ENCODE peak calls at places on chromosomes 2 and 18, in five cellular contexts. U is heart left ventricle, D is stomach, C is vagina, W is spleen. O is an unnamed sample.

GRCh38 chr2:201403904-201404303 is 46.8 kb upstream of the FLACC1 start:
- DNase-seq in C (no peak), D (no peak), W (no peak), U (no peak), O (no peak)

GRCh38 chr2:15666776-15667578 is 75.3 kb downstream of the DDX1 start:
- DNase-seq in C (no peak), U (no peak), D (no peak), W (no peak), O (no peak)

GRCh38 chr2:240568678-240569522 is 616 bp downstream of the RNPEPL1 start:
- DNase-seq in U (peak), D (peak), C (no peak), W (peak), O (peak)

GRCh38 chr2:216743781-216744180 is 48.4 kb upstream of the IGFBP5 start:
- DNase-seq in W (no peak), C (no peak), D (no peak), U (no peak), O (no peak)

GRCh38 chr2:174072069-174072468 is 106.9 kb upstream of the SP3 start:
- DNase-seq in D (no peak), W (no peak), U (no peak), C (no peak), O (no peak)

GRCh38 chr2:231666171-231667095 is 41.9 kb upstream of the PTMA start:
- DNase-seq in U (peak), D (peak), W (peak), C (no peak), O (peak)

GRCh38 chr2:149152597-149152996 is 114.1 kb downstream of the LYPD6B start:
- DNase-seq in U (no peak), D (no peak), C (no peak), W (no peak), O (no peak)

GRCh38 chr18:78837766-78838165 is 141.9 kb upstream of the SALL3 start:
- DNase-seq in W (no peak), C (peak), U (no peak), D (no peak), O (no peak)

GRCh38 chr18:41933778-41934177 is 21.3 kb upstream of the PIK3C3 start:
- DNase-seq in U (no peak), C (no peak), W (no peak), D (no peak), O (no peak)

GRCh38 chr2:175807031-175807873 is 194.8 kb downstream of the LNPK start:
- DNase-seq in D (no peak), W (no peak), C (no peak), U (no peak), O (no peak)

GRCh38 chr2:37415128-37415817 is 70.8 kb downstream of the QPCT start:
- DNase-seq in C (no peak), D (no peak), U (no peak), W (no peak), O (no peak)

GRCh38 chr2:157087373-157088005 is 170.0 kb upstream of the GALNT5 start:
- DNase-seq in W (no peak), D (no peak), U (peak), C (no peak), O (no peak)

GRCh38 chr18:8870528-8870927 is 165.2 kb downstream of the MTCL1 start:
- DNase-seq in U (no peak), W (no peak), C (no peak), D (no peak), O (no peak)

GRCh38 chr18:49639643-49640361 is 77.9 kb downstream of the LIPG start:
- DNase-seq in W (peak), C (no peak), U (no peak), D (no peak), O (no peak)

GRCh38 chr2:150465703-150466569 is 21.5 kb downstream of the RND3 start:
- DNase-seq in D (no peak), C (no peak), U (no peak), W (no peak), O (no peak)

DNA sequence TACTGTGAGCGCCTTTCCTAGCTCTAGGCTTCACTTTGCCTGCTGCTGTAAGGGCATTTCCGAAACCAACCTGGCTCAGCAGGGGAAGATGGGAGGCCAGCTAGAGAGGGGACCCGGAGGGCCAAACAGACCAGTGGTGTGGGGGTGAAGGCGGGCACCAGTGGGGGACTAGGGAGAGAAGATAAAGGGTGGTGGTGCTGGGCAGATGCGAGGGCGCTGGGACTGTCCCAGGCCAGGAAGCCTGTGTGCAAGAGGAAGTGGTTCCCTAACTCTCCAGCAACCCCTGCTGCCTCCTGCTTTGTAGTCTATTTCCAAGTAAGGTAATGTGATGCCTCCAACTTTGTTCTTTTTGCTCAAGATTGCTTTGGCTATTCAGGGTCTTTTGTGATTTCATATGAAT is 73.1 kb downstream of the DNAH7 start:
- DNase-seq in D (no peak), U (no peak), C (no peak), W (no peak), O (no peak)
- TF ChIP-seq POLR2A in D (no peak), U (no peak), C (no peak), W (no peak), O (no peak)

DNA sequence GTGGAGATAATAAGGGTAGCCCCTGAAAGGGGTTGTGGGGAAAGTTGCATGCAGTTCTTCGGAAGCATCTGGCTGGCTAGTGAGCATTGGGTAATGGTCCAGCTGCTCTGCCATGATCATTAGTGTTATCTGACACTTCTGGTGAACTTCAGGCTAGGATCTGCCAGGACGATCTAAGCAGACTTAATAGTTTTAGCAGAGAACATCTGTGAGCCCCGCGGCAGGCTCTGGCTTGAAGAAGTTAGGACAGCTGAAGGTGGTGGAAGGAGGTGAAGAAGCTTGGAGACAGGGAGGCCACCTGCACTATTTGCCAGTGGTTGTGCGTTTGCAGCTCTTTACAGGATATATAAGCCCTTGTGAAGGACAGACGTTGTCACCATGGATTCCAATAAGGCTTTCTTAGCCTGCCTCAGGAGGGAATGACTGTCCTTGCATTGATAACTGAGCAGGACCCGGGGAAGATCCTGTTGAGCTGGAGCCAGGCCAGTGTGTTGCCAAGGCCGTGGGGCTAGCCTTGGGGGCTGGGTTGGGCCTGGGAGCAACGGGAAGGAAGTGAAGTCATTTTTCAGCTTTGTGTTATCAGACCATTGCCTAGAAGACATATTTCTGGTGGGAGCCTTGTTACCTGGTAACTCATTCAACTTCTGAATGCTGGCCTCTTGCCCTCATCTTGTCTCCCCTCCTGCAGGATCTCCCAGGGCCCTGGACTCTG is 92.9 kb upstream of the MGAT5 start:
- DNase-seq in D (no peak), C (no peak), W (peak), U (peak), O (no peak)
- TF ChIP-seq POLR2A in D (no peak), C (no peak), W (no peak), U (no peak), O (no peak)

GRCh38 chr2:180980185-180980942 is at the start of gene UBE2E3:
- DNase-seq in C (no peak), W (peak), U (peak), D (peak), O (peak)

GRCh38 chr2:180980943-180981898 is 816 bp downstream of the UBE2E3 start:
- DNase-seq in C (no peak), U (peak), D (peak), W (peak), O (peak)

GRCh38 chr2:180979086-180979934 is 1.1 kb upstream of the UBE2E3 start:
- DNase-seq in C (no peak), U (no peak), W (no peak), D (no peak), O (peak)

GRCh38 chr2:180983468-180984388 is 3.3 kb downstream of the UBE2E3 start:
- DNase-seq in C (no peak), W (no peak), D (no peak), U (peak), O (no peak)

DNA sequence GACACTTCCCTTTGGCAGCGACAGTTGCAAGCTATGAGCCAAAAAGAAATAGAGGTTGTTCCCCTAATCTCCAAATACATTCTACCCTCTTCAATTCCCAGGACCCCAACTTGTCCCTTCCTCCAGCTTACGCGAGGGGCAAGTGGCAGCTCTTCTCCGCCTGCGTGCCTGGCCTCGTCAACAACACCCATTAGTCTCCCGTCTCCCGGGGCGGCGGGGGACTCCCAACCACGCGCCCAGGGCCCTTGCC is 545 bp upstream of the UBE2E3 start:
- DNase-seq in C (no peak), U (no peak), W (no peak), D (no peak), O (no peak)
- TF ChIP-seq POLR2A in C (no peak), U (no peak), W (no peak), D (no peak), O (no peak)

GRCh38 chr2:73071452-73072399 is at the start of gene SFXN5:
- DNase-seq in W (peak), C (peak), D (peak), U (peak), O (peak)
- TF ChIP-seq POLR2A in W (no peak), C (no peak), D (no peak), U (no peak), O (peak)

GRCh38 chr2:153222231-153223165 is 256.1 kb downstream of the RPRM start:
- DNase-seq in U (no peak), C (no peak), D (no peak), W (peak), O (peak)
- TF ChIP-seq POLR2A in U (no peak), C (no peak), D (no peak), W (no peak), O (no peak)

GRCh38 chr2:27664622-27665363 is 1.1 kb downstream of the SLC4A1AP start:
- DNase-seq in U (no peak), D (no peak), C (no peak), W (no peak), O (no peak)

GRCh38 chr2:27664245-27664574 is 521 bp downstream of the SLC4A1AP start:
- DNase-seq in W (no peak), U (no peak), C (no peak), D (no peak), O (no peak)

GRCh38 chr2:27661371-27661770 is 2.0 kb downstream of the SUPT7L start:
- DNase-seq in U (no peak), C (no peak), W (no peak), D (no peak), O (no peak)

GRCh38 chr2:27663160-27663462 is 303 bp downstream of the SUPT7L start:
- DNase-seq in W (peak), D (peak), U (no peak), C (no peak), O (no peak)

DNA sequence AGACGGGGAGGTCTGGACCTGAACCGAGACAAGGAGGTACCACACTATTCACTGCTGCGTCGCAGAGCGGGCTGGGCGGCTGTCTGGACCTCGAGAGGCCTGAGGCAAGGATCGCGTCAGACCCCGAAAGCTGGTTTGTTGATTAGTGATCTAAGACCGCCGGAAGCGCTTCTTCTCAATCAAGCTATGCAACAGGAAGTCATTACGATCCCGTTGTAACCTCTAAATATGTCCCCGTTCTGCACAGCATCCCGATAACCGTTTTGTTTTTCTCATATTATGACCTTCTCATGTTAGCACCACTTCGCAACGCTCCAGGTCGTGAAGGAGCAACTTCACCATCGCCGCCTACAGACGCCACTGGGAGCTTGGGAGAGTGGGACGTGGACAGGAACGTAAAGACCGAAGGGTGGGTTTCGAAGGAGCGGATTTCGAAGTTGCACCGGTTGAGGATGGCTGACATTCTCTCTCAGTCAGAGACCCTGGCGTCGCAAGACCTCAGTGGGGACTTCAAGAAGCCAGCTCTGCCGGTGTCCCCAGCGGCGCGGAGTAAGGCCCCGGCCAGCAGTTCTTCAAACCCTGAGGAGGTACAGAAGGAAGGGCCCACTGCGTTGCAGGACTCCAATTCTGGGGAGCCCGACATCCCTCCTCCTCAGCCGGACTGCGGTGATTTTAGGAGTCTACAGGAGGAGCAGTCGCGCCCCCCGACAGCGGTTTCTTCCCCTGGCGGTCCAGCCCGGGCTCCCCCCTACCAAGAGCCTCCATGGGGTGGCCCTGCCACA is at the start of the genes SLC4A1AP and SUPT7L:
- DNase-seq in C (no peak), W (peak), D (peak), U (peak), O (peak)
- TF ChIP-seq POLR2A in C (no peak), W (no peak), D (no peak), U (no peak), O (peak)

DNA sequence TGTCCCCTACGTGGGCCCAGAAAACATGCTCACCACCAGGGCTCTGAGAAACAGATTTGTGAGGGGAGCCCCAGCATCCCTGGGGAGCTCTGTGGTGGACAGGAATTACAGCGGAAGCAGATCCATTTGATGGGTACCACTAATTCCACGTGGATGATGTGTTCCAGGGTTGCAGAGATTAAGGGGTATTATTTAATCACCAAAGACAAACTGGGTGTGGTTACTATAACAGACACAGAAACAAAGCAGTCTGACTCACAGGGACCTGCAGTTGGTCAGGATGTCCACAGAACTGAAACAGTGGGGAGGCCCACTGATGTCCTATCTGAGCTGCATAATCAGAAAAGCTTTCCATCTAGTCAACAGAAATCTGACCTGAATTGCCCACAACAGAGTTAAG is 65.8 kb downstream of the PSMG2 start:
- DNase-seq in W (no peak), D (no peak), C (peak), U (no peak), O (peak)
- TF ChIP-seq POLR2A in W (no peak), D (no peak), C (no peak), U (no peak), O (no peak)